ENCODE peak calls at places on chromosome 9, in four cellular contexts. Z is psoas muscle, D is BJ, X is Panc1. K is an unnamed sample.

GRCh38 chr9:135251996-135252760 is 164.7 kb downstream of the OLFM1 start:
- DNase-seq in Z (peak), D (no peak), X (no peak), K (no peak)

GRCh38 chr9:68720656-68721313 is 15.7 kb downstream of the PIP5K1B start:
- DNase-seq in Z (no peak), D (no peak), X (no peak), K (no peak)

GRCh38 chr9:104091708-104092107 is 2.4 kb upstream of the SMC2 start:
- DNase-seq in Z (no peak), D (no peak), X (no peak), K (peak)

GRCh38 chr9:32502459-32502858 is 23.5 kb downstream of the RIGI start:
- DNase-seq in Z (no peak), D (no peak), X (no peak), K (no peak)

GRCh38 chr9:131674425-131675421 is 65.2 kb downstream of the RAPGEF1 start:
- DNase-seq in Z (no peak), D (no peak), X (no peak), K (no peak)

GRCh38 chr9:79573697-79573976 is 1.9 kb downstream of the TLE4 start:
- DNase-seq in Z (no peak), D (no peak), X (no peak), K (no peak)

GRCh38 chr9:129853614-129854013 is 18.4 kb downstream of the USP20 start:
- DNase-seq in Z (no peak), D (no peak), X (no peak), K (no peak)

GRCh38 chr9:117488659-117489058 is 73.8 kb upstream of the ASTN2 start:
- DNase-seq in Z (no peak), D (no peak), X (no peak), K (no peak)

GRCh38 chr9:103397868-103398600 is 402.9 kb downstream of the CYLC2 start:
- DNase-seq in Z (no peak), D (no peak), X (peak), K (no peak)

GRCh38 chr9:6802926-6803325 is 45.2 kb downstream of the KDM4C start:
- DNase-seq in Z (no peak), D (no peak), X (no peak), K (no peak)

GRCh38 chr9:130974697-130975096 is 34.3 kb upstream of the LAMC3 start:
- DNase-seq in Z (no peak), D (no peak), X (no peak), K (no peak)

GRCh38 chr9:15262581-15262980 is 44.4 kb downstream of the TTC39B start:
- DNase-seq in Z (no peak), D (no peak), X (no peak), K (no peak)

GRCh38 chr9:109171926-109172325 is 4.9 kb upstream of the FRRS1L start:
- DNase-seq in Z (no peak), D (no peak), X (no peak), K (no peak)

GRCh38 chr9:31321686-31322085 is 1062.8 kb upstream of the ACO1 start:
- DNase-seq in Z (no peak), D (no peak), X (no peak), K (no peak)

GRCh38 chr9:76377791-76378190 is 16.4 kb downstream of the RFK start:
- DNase-seq in Z (no peak), D (no peak), X (no peak), K (no peak)

GRCh38 chr9:21670374-21670773 is 132.1 kb upstream of the MTAP start:
- DNase-seq in Z (no peak), D (no peak), X (no peak), K (no peak)

GRCh38 chr9:89533396-89534187 is 35.7 kb upstream of the SEMA4D start:
- DNase-seq in Z (no peak), D (no peak), X (no peak), K (no peak)

GRCh38 chr9:124593080-124594058 is 86.2 kb upstream of the NR5A1 start:
- DNase-seq in Z (no peak), D (no peak), X (no peak), K (no peak)

GRCh38 chr9:100167176-100167575 is 68.1 kb downstream of the INVS start:
- DNase-seq in Z (no peak), D (no peak), X (no peak), K (no peak)

GRCh38 chr9:91310037-91310436 is 51.7 kb downstream of the AUH start:
- DNase-seq in Z (no peak), D (no peak), X (no peak), K (no peak)

GRCh38 chr9:19782005-19782404 is 6.8 kb downstream of the SLC24A2 start:
- DNase-seq in Z (no peak), D (no peak), X (no peak), K (no peak)

GRCh38 chr9:107351382-107352045 is 68.4 kb downstream of the RAD23B start:
- DNase-seq in Z (no peak), D (no peak), X (no peak), K (no peak)

GRCh38 chr9:130630506-130631330 is 33.7 kb upstream of the PRDM12 start:
- DNase-seq in Z (no peak), D (no peak), X (no peak), K (peak)

GRCh38 chr9:126459546-126459945 is 132.9 kb downstream of the MVB12B start:
- DNase-seq in Z (no peak), D (no peak), X (no peak), K (peak)

GRCh38 chr9:79709945-79710674 is 138.3 kb downstream of the TLE4 start:
- DNase-seq in Z (no peak), D (no peak), X (no peak), K (no peak)

GRCh38 chr9:5425006-5425628 is 12.6 kb downstream of the PLGRKT start:
- DNase-seq in Z (no peak), D (no peak), X (no peak), K (no peak)

GRCh38 chr9:101578378-101578777 is 16.4 kb downstream of the PPP3R2 start:
- DNase-seq in Z (no peak), D (no peak), X (no peak), K (no peak)

GRCh38 chr9:107340920-107341632 is 58.0 kb downstream of the RAD23B start:
- DNase-seq in Z (peak), D (no peak), X (peak), K (peak)

GRCh38 chr9:19946446-19947109 is 157.7 kb upstream of the SLC24A2 start:
- DNase-seq in Z (no peak), D (no peak), X (no peak), K (no peak)

GRCh38 chr9:77807295-77807694 is 159.2 kb upstream of the GNA14 start:
- DNase-seq in Z (no peak), D (peak), X (peak), K (no peak)

GRCh38 chr9:132121021-132121420 is 40.8 kb upstream of the NTNG2 start:
- DNase-seq in Z (no peak), D (no peak), X (no peak), K (no peak)

GRCh38 chr9:77710965-77711657 is 63.0 kb upstream of the GNA14 start:
- DNase-seq in Z (no peak), D (no peak), X (no peak), K (no peak)

GRCh38 chr9:105449081-105449480 is 1.2 kb downstream of the FSD1L start:
- DNase-seq in Z (no peak), D (no peak), X (no peak), K (no peak)

GRCh38 chr9:100352727-100353505 is at the start of gene TEX10:
- DNase-seq in Z (peak), D (peak), X (peak), K (peak)

GRCh38 chr9:68822596-68823165 is 117.6 kb downstream of the PIP5K1B start:
- DNase-seq in Z (no peak), D (no peak), X (no peak), K (no peak)

GRCh38 chr9:123354806-123355508 is 1.0 kb upstream of the CRB2 start:
- DNase-seq in Z (no peak), D (no peak), X (no peak), K (no peak)

GRCh38 chr9:135307314-135307713 is 172.3 kb upstream of the PPP1R26 start:
- DNase-seq in Z (no peak), D (no peak), X (no peak), K (no peak)

GRCh38 chr9:86354882-86355399 is 731 bp upstream of the TUT7 start:
- DNase-seq in Z (no peak), D (no peak), X (no peak), K (no peak)
- TF ChIP-seq CTCF in Z (no peak), D (no peak), X (no peak), K (no peak)

GRCh38 chr9:133372144-133372543 is 3.7 kb downstream of the SURF4 start:
- DNase-seq in Z (peak), D (no peak), X (no peak), K (no peak)

GRCh38 chr9:133369923-133370322 is 5.9 kb downstream of the SURF4 start:
- DNase-seq in Z (no peak), D (no peak), X (no peak), K (no peak)

GRCh38 chr9:133369419-133369818 is 6.4 kb downstream of the SURF4 start:
- DNase-seq in Z (no peak), D (no peak), X (no peak), K (no peak)

GRCh38 chr9:133370680-133371079 is 5.2 kb downstream of the SURF4 start:
- DNase-seq in Z (no peak), D (no peak), X (no peak), K (no peak)

DNA sequence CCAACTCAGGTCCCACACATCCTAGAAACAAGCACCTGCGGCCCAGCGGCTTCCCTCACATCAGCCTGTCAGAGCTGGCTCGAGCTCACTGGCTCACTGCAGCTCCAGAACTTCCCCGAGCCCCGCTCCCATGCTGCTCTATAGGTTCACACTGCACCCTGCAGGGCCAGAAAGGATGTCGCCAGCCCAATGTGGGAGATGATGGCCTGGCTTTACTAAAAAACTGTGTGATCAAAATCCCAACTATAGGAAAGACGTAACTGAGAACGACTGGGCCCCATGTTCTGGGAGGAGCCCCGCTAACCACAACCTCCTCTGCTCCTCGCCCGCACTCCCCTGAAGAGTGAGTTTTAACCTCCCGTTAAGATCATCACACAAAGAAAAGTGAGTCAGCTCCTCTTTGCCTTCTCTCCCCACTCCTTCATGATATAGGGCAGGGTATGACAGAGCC is 4.6 kb downstream of the SURF4 start:
- DNase-seq in Z (no peak), D (no peak), X (no peak), K (no peak)
- H3K4me3 ChIP-seq in Z (no peak), D (no peak), X (no peak), K (no peak)

DNA sequence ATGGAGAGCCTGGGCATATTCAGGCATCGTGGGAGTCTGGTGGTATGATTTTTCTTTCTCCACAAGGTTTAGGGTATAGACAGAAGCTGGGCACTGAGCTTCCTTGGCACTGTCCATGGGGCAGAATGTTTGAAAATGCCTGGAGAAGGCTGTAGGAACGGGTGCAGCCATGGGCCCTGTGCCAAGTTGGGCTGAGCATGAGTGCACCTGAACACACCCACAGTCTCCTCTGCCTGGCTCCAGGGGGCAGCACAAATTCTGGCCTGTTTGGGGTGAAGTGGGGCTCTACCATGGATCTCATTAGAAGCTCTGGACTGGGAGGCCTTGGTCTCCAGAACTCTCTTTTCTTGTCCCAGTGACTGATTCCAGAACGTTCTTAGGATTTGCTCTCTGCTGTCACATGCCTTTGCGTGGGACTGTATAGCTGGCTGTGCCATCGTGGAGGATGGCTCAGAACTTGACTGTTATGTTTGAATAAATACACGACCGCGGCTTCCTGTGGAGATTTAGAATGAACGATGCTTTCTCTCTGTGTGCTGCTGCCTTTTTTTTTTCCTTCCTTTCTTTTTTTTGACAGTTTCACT is 229.8 kb downstream of the FANCC start:
- DNase-seq in Z (no peak), D (no peak), X (no peak), K (no peak)
- TF ChIP-seq CTCF in Z (peak), D (peak), X (no peak), K (peak)

GRCh38 chr9:35675204-35675603 is 1.5 kb downstream of the CA9 start:
- DNase-seq in Z (no peak), D (no peak), X (no peak), K (no peak)

GRCh38 chr9:35673998-35674361 is 252 bp downstream of the CA9 start:
- DNase-seq in Z (no peak), D (no peak), X (no peak), K (no peak)

GRCh38 chr9:35675732-35676392 is 2.1 kb downstream of the CA9 start:
- DNase-seq in Z (no peak), D (no peak), X (no peak), K (peak)

GRCh38 chr9:35669331-35670145 is 4.2 kb upstream of the CA9 start:
- DNase-seq in Z (no peak), D (no peak), X (no peak), K (no peak)

GRCh38 chr9:35673132-35673997 is at the start of gene CA9:
- DNase-seq in Z (no peak), D (no peak), X (no peak), K (no peak)
- H3K4me3 ChIP-seq in Z (no peak), D (no peak), X (no peak), K (no peak)

K was measured in heart left ventricle.